ENCODE peak calls at places on chromosome 20, in seven cellular contexts. J is H9, D is mesendoderm, T is IMR-90, O is neuronal stem cell, H is H1, N is trophoblast cell. Z is an unnamed sample.

GRCh38 chr20:25346349-25346748 is 44.3 kb downstream of the ABHD12 start:
- DNase-seq in N (no peak), T (no peak), J (no peak), D (no peak), H (no peak), O (no peak), Z (no peak)

GRCh38 chr20:4014031-4014474 is 1.3 kb downstream of the RNF24 start:
- DNase-seq in D (peak), J (no peak), N (peak), H (no peak), T (peak), O (no peak), Z (peak)

GRCh38 chr20:36792422-36792821 is 18.9 kb upstream of the DSN1 start:
- DNase-seq in H (peak), N (peak), O (peak), T (peak), D (peak), J (peak), Z (peak)

GRCh38 chr20:10469599-10469998 is 34.5 kb downstream of the SLX4IP start:
- DNase-seq in D (peak), T (peak), O (peak), J (no peak), N (peak), H (peak), Z (peak)

GRCh38 chr20:1931830-1932229 is 36.6 kb downstream of the SIRPA start:
- DNase-seq in T (no peak), O (no peak), D (no peak), J (no peak), N (no peak), H (no peak), Z (no peak)

GRCh38 chr20:17665756-17666155 is 16.3 kb downstream of the RRBP1 start:
- DNase-seq in T (no peak), D (peak), H (no peak), O (no peak), N (no peak), J (no peak), Z (no peak)

GRCh38 chr20:41078329-41078728 is 49.7 kb downstream of the TOP1 start:
- DNase-seq in O (no peak), H (no peak), J (no peak), T (peak), N (peak), D (peak), Z (peak)

GRCh38 chr20:63941282-63942060 is 14.7 kb downstream of the UCKL1 start:
- DNase-seq in N (no peak), J (peak), O (no peak), T (no peak), D (peak), H (peak), Z (no peak)

GRCh38 chr20:45036044-45036755 is 64.7 kb downstream of the KCNS1 start:
- DNase-seq in D (no peak), H (no peak), N (peak), O (no peak), T (peak), J (no peak), Z (peak)

GRCh38 chr20:51318058-51318960 is 224.2 kb downstream of the NFATC2 start:
- DNase-seq in H (peak), T (no peak), J (peak), O (peak), D (peak), N (peak), Z (no peak)

GRCh38 chr20:1124416-1124815 is 6.0 kb downstream of the PSMF1 start:
- DNase-seq in D (no peak), T (peak), O (no peak), N (no peak), J (no peak), H (no peak), Z (no peak)

GRCh38 chr20:33812673-33813462 is 1.7 kb downstream of the CHMP4B start:
- DNase-seq in D (no peak), H (no peak), N (peak), J (no peak), T (no peak), O (no peak), Z (peak)

GRCh38 chr20:23118766-23119165 is 32.6 kb upstream of the CD93 start:
- DNase-seq in D (no peak), N (peak), O (no peak), T (no peak), J (no peak), H (no peak), Z (no peak)

GRCh38 chr20:36654506-36654905 is 8.5 kb upstream of the SLA2 start:
- DNase-seq in D (no peak), N (no peak), O (no peak), H (no peak), J (no peak), T (no peak), Z (no peak)

GRCh38 chr20:1037039-1037438 is 34.9 kb upstream of the RSPO4 start:
- DNase-seq in D (no peak), N (no peak), H (no peak), T (no peak), J (no peak), O (no peak), Z (no peak)

GRCh38 chr20:53785320-53785719 is 191.7 kb upstream of the ZNF217 start:
- DNase-seq in O (no peak), D (no peak), T (no peak), N (no peak), H (no peak), J (no peak), Z (no peak)

GRCh38 chr20:43458422-43458924 is 777 bp downstream of the SRSF6 start:
- DNase-seq in J (peak), N (peak), H (no peak), T (peak), D (peak), O (peak), Z (peak)

GRCh38 chr20:43457640-43458421 is at the start of gene SRSF6:
- DNase-seq in J (peak), O (peak), D (peak), N (peak), T (peak), H (peak), Z (peak)

GRCh38 chr20:43460172-43460829 is 2.6 kb downstream of the SRSF6 start:
- DNase-seq in N (peak), J (no peak), D (no peak), H (no peak), T (no peak), O (no peak), Z (no peak)

GRCh38 chr20:43459022-43459942 is 1.6 kb downstream of the SRSF6 start:
- DNase-seq in D (peak), J (no peak), T (peak), O (peak), H (no peak), N (peak), Z (peak)

DNA sequence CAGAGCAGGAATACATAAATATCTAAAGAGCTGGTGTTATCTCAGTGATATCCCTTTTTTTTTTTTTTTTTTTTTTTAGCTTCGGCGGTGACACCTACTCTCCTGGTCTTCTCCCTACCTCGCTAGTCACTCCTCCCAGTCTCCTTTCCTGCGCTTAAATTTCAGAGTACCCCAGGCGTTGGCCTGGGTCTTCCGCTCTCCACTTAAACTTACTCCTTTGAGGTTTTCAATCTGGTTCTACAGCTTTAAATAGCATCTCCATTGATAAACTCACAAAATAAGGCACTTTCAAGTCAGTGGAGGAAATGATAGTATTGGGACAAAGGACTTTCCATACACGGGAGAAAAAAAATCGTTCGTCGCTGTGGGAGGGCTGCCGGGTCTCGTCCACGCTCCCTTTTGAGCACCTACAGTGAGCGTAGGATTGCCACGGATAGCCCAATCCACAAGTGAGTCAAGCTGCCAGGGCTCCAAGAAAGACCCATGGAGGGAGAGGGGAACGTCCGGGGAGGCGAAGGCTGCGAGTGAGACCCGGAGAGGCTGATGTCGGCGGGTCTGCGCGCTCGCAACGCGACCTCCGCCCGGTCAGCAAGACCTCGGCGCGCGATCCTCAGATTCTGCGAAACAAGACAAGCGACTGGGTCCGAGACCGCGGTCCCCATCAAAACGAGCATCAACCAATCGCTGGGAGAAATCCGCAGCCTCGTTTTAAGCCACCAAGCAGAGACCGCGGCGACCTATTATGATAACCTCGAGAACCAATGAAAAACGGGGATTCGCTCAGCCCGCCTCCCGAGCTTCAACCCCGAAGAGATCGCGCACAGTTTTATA is 672 bp upstream of the SRSF6 start:
- DNase-seq in J (peak), N (peak), T (peak), O (peak), H (peak), D (peak), Z (peak)
- H2BK120ac ChIP-seq in J (no peak), N (peak), T (peak), O (no peak), H (peak), D (no peak), Z (no peak)

GRCh38 chr20:21505161-21505809 is 8.6 kb downstream of the NKX2-2 start:
- DNase-seq in D (peak), J (peak), H (no peak), O (peak), T (peak), N (peak), Z (peak)
- H2AK5ac ChIP-seq in D (no peak), J (no peak), H (no peak), O (no peak), T (no peak), N (no peak), Z (no peak)

DNA sequence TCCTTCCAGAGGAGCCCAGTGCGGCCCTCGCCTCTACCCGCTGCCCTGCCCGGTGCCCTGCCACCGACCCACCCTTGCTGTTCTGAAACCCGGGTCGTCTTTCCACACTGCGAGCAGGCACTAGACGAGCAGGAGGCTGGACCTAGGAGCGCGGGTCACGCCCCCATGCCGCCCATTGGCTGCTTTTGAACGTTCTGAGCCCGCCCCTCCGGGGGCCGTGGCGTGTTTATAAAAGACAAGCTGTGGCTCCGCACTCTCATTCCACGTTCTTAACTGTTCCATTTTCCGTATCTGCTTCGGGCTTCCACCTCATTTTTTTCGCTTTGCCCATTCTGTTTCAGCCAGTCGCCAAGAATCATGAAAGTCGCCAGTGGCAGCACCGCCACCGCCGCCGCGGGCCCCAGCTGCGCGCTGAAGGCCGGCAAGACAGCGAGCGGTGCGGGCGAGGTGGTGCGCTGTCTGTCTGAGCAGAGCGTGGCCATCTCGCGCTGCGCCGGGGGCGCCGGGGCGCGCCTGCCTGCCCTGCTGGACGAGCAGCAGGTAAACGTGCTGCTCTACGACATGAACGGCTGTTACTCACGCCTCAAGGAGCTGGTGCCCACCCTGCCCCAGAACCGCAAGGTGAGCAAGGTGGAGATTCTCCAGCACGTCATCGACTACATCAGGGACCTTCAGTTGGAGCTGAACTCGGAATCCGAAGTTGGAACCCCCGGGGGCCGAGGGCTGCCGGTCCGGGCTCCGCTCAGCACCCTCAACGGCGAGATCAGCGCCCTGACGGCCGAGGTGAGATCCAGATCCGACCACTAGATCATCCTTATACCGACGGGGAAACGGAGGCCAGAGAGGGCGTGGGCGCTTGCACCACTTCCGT is at the start of gene ID1:
- DNase-seq in H (peak), J (peak), T (peak), D (peak), O (peak), N (peak), Z (peak)
- H3K23ac ChIP-seq in H (peak), J (no peak), T (peak), D (peak), O (peak), N (no peak), Z (no peak)

GRCh38 chr20:62772994-62773858 is 23.0 kb upstream of the MRGBP start:
- DNase-seq in O (no peak), T (peak), H (no peak), D (no peak), N (no peak), J (no peak), Z (no peak)

GRCh38 chr20:62776035-62776691 is 20.1 kb upstream of the MRGBP start:
- DNase-seq in D (no peak), J (no peak), O (no peak), N (no peak), H (no peak), T (no peak), Z (no peak)

GRCh38 chr20:62774076-62774714 is 22.1 kb upstream of the MRGBP start:
- DNase-seq in T (no peak), N (no peak), H (no peak), O (no peak), J (no peak), D (no peak), Z (no peak)

GRCh38 chr20:62775206-62775605 is 21.1 kb upstream of the MRGBP start:
- DNase-seq in J (no peak), T (no peak), O (no peak), H (no peak), N (no peak), D (no peak), Z (no peak)

GRCh38 chr20:62774762-62775161 is 21.5 kb upstream of the MRGBP start:
- DNase-seq in H (no peak), J (no peak), D (no peak), T (no peak), O (no peak), N (no peak), Z (no peak)
- H2BK120ac ChIP-seq in H (no peak), J (no peak), D (no peak), T (no peak), O (peak), N (no peak), Z (no peak)

GRCh38 chr20:59608396-59608795 is 4.1 kb downstream of the PHACTR3 start:
- DNase-seq in D (no peak), H (no peak), T (no peak), O (no peak), N (no peak), J (no peak), Z (no peak)

GRCh38 chr20:59606566-59606965 is 2.2 kb downstream of the PHACTR3 start:
- DNase-seq in N (no peak), H (no peak), J (no peak), D (no peak), O (no peak), T (no peak), Z (no peak)

GRCh38 chr20:59611286-59611685 is 6.9 kb downstream of the PHACTR3 start:
- DNase-seq in J (no peak), N (no peak), H (no peak), O (no peak), T (no peak), D (no peak), Z (no peak)

GRCh38 chr20:59605691-59606364 is 1.5 kb downstream of the PHACTR3 start:
- DNase-seq in N (no peak), D (no peak), O (no peak), J (no peak), T (no peak), H (no peak), Z (no peak)

DNA sequence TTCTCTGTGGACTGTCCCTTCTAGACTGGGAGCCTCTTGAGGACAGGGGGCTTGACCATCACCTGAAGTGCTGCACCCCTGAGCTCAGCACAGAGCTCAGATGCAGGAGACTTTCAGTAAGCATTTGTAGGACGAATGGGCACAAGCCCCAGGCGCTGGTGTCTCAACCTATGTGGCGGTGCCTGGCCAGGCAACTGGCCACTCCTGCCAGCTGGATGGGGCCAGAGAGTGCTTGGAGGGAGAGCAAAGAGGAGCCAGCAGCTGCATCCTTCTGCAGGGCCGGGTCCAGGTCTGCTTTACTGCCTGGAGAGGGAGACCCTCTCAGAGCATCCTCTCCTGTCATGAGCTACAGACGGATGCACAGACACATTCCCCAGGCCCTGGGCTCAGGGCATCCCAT is 4.5 kb downstream of the PHACTR3 start:
- DNase-seq in D (no peak), J (no peak), N (no peak), H (no peak), O (no peak), T (no peak), Z (no peak)
- H2AK5ac ChIP-seq in D (no peak), J (no peak), N (no peak), H (no peak), O (no peak), T (no peak), Z (no peak)

GRCh38 chr20:49724637-49725606 is 11.2 kb upstream of the B4GALT5 start:
- DNase-seq in N (no peak), J (no peak), H (no peak), T (peak), O (no peak), D (peak), Z (peak)
- H3K23ac ChIP-seq in N (no peak), J (no peak), H (no peak), T (no peak), O (no peak), D (no peak), Z (no peak)

DNA sequence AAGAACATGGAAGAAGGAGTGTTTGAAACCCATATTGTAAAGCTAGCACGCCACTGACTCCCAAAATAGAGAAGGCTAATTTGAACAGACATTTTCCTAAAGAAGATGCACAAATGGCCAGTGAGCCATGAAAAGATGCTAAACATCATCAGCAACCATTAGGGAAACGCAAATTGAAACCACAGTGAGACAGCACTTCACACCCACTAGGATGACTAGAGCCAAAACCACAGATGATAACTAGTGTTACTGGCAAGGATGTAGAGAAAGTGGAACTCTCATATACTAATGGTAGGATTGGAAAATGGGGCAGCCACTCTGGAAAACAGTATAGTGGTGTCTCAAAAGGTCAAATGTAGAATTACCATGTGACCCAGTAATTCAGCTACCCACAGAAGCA is 58.2 kb downstream of the BMP7 start:
- DNase-seq in N (no peak), T (no peak), O (no peak), J (no peak), H (no peak), D (no peak), Z (no peak)
- H2BK120ac ChIP-seq in N (no peak), T (no peak), O (no peak), J (no peak), H (no peak), D (no peak), Z (no peak)

GRCh38 chr20:46414608-46415007 is 8.2 kb upstream of the ELMO2 start:
- DNase-seq in H (no peak), J (no peak), N (no peak), O (no peak), T (no peak), D (no peak), Z (no peak)
- H2AK5ac ChIP-seq in H (no peak), J (no peak), N (no peak), O (no peak), T (no peak), D (no peak), Z (no peak)

DNA sequence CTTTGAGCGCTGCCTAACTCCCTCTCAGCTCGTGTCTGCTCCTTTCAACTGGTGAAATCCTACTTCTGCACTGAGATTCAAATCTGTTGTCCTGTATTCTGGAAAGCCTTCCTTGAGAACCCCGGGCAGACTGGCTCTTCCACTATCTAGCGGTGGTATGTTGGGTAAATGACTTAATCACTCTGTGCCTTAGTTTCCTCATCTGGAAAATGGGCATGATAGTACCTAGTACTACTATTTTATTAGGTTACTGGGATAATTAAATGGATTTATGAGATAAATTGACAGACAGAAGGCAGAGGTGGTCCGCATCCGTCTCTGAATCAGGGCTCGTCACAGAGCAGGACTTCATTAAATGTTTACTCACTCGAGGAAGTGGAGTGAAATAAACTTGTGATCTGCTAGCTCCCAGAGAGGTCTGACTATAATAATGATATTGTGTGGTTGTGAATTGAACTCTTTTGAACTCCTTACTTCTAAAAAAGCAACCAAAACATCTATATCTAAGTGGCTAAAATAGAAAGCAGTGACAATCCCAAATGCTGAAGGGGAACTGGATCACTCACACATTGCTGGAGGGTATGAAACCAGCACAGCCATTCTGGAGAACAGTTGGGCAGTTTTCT is 26.6 kb downstream of the PPP1R16B start:
- DNase-seq in D (no peak), H (no peak), N (no peak), O (no peak), T (no peak), J (no peak), Z (no peak)
- H3K23ac ChIP-seq in D (no peak), H (no peak), N (no peak), O (no peak), T (no peak), J (no peak), Z (no peak)

Z was measured in mesenchymal stem cell.